ENCODE peak calls at places on chromosome 12, in four cellular contexts. C, R, V and J are unnamed samples.

GRCh38 chr12:44509471-44509870 is 366.6 kb downstream of the NELL2 start:
- DNase-seq in C (no peak), R (no peak), V (no peak), J (no peak)

GRCh38 chr12:89417246-89417977 is 65.1 kb upstream of the DUSP6 start:
- DNase-seq in C (no peak), R (no peak), V (no peak), J (no peak)

GRCh38 chr12:105935106-105935505 is 203.6 kb downstream of the NUAK1 start:
- DNase-seq in C (no peak), R (no peak), V (no peak), J (no peak)

GRCh38 chr12:49776413-49776812 is 35.1 kb downstream of the TMBIM6 start:
- DNase-seq in C (peak; percentile 85), R (peak; percentile 69), V (no peak), J (peak; percentile 59)

GRCh38 chr12:114746297-114747074 is 62.5 kb upstream of the TBX3 start:
- DNase-seq in C (no peak), R (no peak), V (no peak), J (no peak)

GRCh38 chr12:92046557-92046956 is 99.1 kb downstream of the BTG1 start:
- DNase-seq in C (no peak), R (no peak), V (no peak), J (no peak)

GRCh38 chr12:75196865-75197264 is 12.8 kb downstream of the KCNC2 start:
- DNase-seq in C (no peak), R (no peak), V (no peak), J (no peak)

GRCh38 chr12:92649511-92650227 is 53.1 kb upstream of the PLEKHG7 start:
- DNase-seq in C (no peak), R (peak; percentile 55), V (peak; percentile 14), J (no peak)

GRCh38 chr12:1716911-1717310 is 26.0 kb downstream of the ADIPOR2 start:
- DNase-seq in C (no peak), R (no peak), V (no peak), J (no peak)

GRCh38 chr12:90048918-90049317 is 340.3 kb upstream of the ATP2B1 start:
- DNase-seq in C (no peak), R (no peak), V (no peak), J (no peak)

GRCh38 chr12:117985182-117985581 is 16.4 kb upstream of the KSR2 start:
- DNase-seq in C (no peak), R (no peak), V (no peak), J (no peak)

GRCh38 chr12:30428098-30428497 is 267.6 kb downstream of the IPO8 start:
- DNase-seq in C (no peak), R (no peak), V (no peak), J (no peak)

GRCh38 chr12:113293100-113293499 is 41.8 kb downstream of the SLC8B1 start:
- DNase-seq in C (peak; percentile 35), R (no peak), V (no peak), J (no peak)

GRCh38 chr12:78062781-78063180 is 232.1 kb downstream of the NAV3 start:
- DNase-seq in C (no peak), R (no peak), V (no peak), J (peak; percentile 34)

GRCh38 chr12:125530876-125531275 is 465.6 kb downstream of the AACS start:
- DNase-seq in C (no peak), R (no peak), V (no peak), J (no peak)

GRCh38 chr12:65615091-65615490 is 209.2 kb upstream of the HMGA2 start:
- DNase-seq in C (no peak), R (no peak), V (no peak), J (no peak)

GRCh38 chr12:109820921-109821381 is 12.2 kb downstream of the TRPV4 start:
- DNase-seq in C (no peak), R (no peak), V (no peak), J (no peak)

GRCh38 chr12:88639361-88639760 is 59.1 kb upstream of the KITLG start:
- DNase-seq in C (no peak), R (no peak), V (no peak), J (no peak)

GRCh38 chr12:131912526-131913274 is 16.4 kb upstream of the PUS1 start:
- DNase-seq in C (peak; percentile 79), R (peak; percentile 50), V (peak; percentile 88), J (peak; percentile 94)

GRCh38 chr12:48069253-48069652 is 36.6 kb downstream of the SENP1 start:
- DNase-seq in C (no peak), R (no peak), V (no peak), J (no peak)

GRCh38 chr12:19842116-19842515 is 402.8 kb downstream of the AEBP2 start:
- DNase-seq in C (no peak), R (no peak), V (no peak), J (no peak)

GRCh38 chr12:109014984-109015765 is 5.7 kb downstream of the SVOP start:
- DNase-seq in C (no peak), R (no peak), V (no peak), J (no peak)

GRCh38 chr12:80044694-80045046 is 54.7 kb upstream of the OTOGL start:
- DNase-seq in C (no peak), R (no peak), V (no peak), J (no peak)

GRCh38 chr12:3122841-3123678 is 45.9 kb downstream of the TSPAN9 start:
- DNase-seq in C (peak; percentile 87), R (peak; percentile 40), V (peak; percentile 49), J (peak; percentile 86)

GRCh38 chr12:71440393-71441349 is 1.1 kb downstream of the LGR5 start:
- DNase-seq in C (peak; percentile 46), R (no peak), V (no peak), J (no peak)

GRCh38 chr12:28209782-28210181 is 19.5 kb downstream of the CCDC91 start:
- DNase-seq in C (no peak), R (no peak), V (no peak), J (no peak)

GRCh38 chr12:28268830-28269229 is 78.6 kb downstream of the CCDC91 start:
- DNase-seq in C (no peak), R (no peak), V (no peak), J (no peak)

GRCh38 chr12:45981075-45981837 is 9.1 kb downstream of the SCAF11 start:
- DNase-seq in C (no peak), R (no peak), V (no peak), J (no peak)

GRCh38 chr12:57145460-57146059 is 1.9 kb downstream of the LRP1-AS start:
- DNase-seq in C (no peak), R (no peak), V (no peak), J (no peak)

GRCh38 chr12:57146092-57146491 is 1.3 kb downstream of the LRP1-AS start:
- DNase-seq in C (no peak), R (no peak), V (no peak), J (no peak)

GRCh38 chr12:57148469-57149308 is 1.3 kb upstream of the LRP1-AS start:
- DNase-seq in C (peak; percentile 85), R (no peak), V (no peak), J (peak; percentile 57)

GRCh38 chr12:57147641-57147944 is 174 bp upstream of the LRP1-AS start:
- DNase-seq in C (no peak), R (no peak), V (no peak), J (no peak)

GRCh38 chr12:57146925-57147640 is at the start of gene LRP1-AS:
- DNase-seq in C (no peak), R (no peak), V (no peak), J (no peak)
- H3K4me1 ChIP-seq in C (peaks cover 7% of the 10 kb centered on the region), R (peaks cover 16% of the 10 kb centered on the region), V (peaks cover 82% of the 10 kb centered on the region), J (peaks cover 81% of the 10 kb centered on the region)

DNA sequence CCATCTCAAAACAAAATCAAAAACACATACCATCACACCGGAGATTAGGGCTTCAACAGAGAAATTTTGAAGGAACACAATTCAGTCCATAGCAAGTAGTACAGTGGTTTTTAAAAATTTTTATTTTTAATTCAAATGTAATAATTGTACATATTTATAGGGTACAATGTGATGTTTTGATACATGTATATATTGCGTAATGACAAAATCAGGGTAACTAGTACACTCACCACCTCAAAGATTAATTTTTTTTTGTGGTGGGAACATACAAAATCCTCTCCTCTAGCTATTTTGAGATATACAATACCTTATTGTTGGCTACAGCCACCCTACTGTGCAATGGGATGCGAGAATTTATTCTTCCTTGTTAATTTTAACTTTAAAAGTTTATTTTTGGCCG is 26.0 kb upstream of the ETFBKMT start:
- DNase-seq in C (no peak), R (no peak), V (no peak), J (no peak)
- H3K27ac ChIP-seq in C (no peak overlapping the region), R (no peak overlapping the region), V (no peak overlapping the region), J (no peak overlapping the region)

GRCh38 chr12:34292736-34293625 is 270.7 kb downstream of the ALG10 start:
- DNase-seq in C (peak; percentile 16), R (no peak), V (no peak), J (no peak)
- H3K9me3 ChIP-seq in C (no peaks in the 10 kb centered on the region), R (no peaks in the 10 kb centered on the region), V (no peaks in the 10 kb centered on the region), J (no peaks in the 10 kb centered on the region)

DNA sequence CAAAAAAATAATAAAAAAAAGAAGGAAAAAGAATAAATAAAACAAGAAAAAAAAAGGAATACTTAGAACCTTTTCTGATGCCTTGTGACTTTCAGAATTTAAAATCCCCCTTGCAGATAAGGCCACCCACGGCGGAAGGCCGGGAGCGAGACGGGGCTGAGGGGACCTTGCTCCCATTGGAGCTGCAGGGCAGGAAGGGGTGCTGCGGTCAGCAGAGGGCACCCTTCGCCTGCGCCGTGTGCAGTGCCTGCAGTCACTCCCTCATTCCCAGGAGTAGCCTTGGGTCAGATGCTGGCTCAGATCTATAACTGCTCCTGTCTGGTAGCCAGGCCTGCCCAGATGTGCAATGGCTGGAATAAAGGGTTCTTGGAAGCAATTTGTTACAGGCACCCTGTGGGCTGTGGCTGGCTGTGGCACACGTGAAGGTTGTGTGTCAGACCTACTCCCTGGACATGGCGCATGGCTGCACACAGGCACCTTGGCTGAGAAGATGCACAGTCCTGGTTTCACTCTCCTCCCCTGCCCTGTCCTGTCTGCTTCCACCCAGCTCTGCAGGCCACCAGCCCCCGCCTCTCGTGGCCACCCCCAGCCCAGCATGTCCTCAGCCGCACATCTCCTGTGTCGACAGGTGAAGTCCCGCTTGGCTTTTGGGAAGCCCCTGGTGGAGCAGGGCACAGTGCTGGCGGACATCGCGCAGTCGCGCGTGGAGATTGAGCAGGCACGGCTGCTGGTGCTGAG is 13.4 kb upstream of the ALDH2 start:
- DNase-seq in C (peak; percentile 83), R (peak; percentile 59), V (no peak), J (peak; percentile 71)
- H3K4me1 ChIP-seq in C (peaks cover 25% of the 10 kb centered on the region), R (peaks cover 2% of the 10 kb centered on the region), V (peaks cover 40% of the 10 kb centered on the region), J (peaks cover 44% of the 10 kb centered on the region)

DNA sequence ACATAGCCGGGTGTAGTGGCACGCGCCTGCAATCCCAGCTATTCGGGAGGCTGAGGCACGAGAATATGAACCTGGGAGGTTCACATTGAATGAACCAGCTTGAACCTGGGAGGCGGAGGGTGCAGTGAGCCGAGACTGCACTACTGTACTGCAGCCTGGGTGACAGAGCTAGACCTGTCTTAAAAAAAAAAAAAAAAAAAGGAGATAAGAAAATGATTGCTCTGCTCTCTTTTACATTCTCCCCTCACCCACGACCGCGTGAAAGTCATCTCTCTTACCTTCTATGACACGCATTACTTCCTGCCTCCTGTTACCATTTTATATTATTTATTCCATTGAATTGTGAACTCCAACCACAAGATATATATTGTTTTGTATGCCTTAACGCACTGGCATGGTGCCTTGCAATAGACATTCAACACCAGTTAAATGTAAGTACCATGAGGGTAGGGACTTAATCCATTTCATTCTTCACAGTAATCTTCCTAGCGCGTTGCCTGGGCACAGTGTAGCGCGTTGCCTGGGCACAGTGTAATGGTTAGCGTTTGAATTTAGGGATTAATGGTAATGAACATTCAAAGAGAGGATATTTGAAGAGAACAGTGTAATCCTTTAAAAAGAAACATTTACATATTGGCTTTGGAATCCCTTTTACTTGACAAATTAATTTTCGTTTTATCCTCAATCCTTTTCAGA is 2.7 kb downstream of the RAP1B start:
- DNase-seq in C (no peak), R (no peak), V (no peak), J (no peak)
- H3K27ac ChIP-seq in C (peak overlapping the region; percentile 98), R (no peak overlapping the region), V (peak overlapping the region; percentile 98), J (peak overlapping the region; percentile 96)

GRCh38 chr12:132972374-132972773 is 13.8 kb upstream of the ZNF26 start:
- DNase-seq in C (no peak), R (no peak), V (no peak), J (no peak)
- H3K9me3 ChIP-seq in C (no peaks in the 10 kb centered on the region), R (no peaks in the 10 kb centered on the region), V (peaks cover 48% of the 10 kb centered on the region), J (no peaks in the 10 kb centered on the region)